ENCODE peak calls at places on chromosomes 7 and 10, in ten cellular contexts. E is right cardiac atrium, H is fibroblast of the aortic adventitia, L is ovary, J is neural progenitor cell, B is brain microvascular endothelial cell, S is fibroblast of pulmonary artery, O is A549, N is GM06990, D is retinal pigment epithelial cell. I is an unnamed sample.

GRCh38 chr7:127673902-127674301 is 21.9 kb downstream of the SND1 start:
- DNase-seq in J (no peak), L (no peak), H (no peak), B (no peak), S (no peak), E (no peak), N (no peak), O (no peak), D (no peak), I (no peak)

GRCh38 chr7:114085592-114086490 is 167.0 kb upstream of the PPP1R3A start:
- DNase-seq in S (peak), D (peak), H (peak), B (peak), O (peak), E (peak), L (peak), N (peak), J (peak), I (peak)

GRCh38 chr7:27435461-27435860 is 192.9 kb downstream of the EVX1 start:
- DNase-seq in N (no peak), H (no peak), S (peak), D (no peak), L (no peak), O (no peak), E (no peak), B (peak), J (no peak), I (no peak)

GRCh38 chr10:95026461-95026860 is 42.8 kb downstream of the CYP2C8 start:
- DNase-seq in H (no peak), B (no peak), L (no peak), O (no peak), N (no peak), J (no peak), D (no peak), S (no peak), E (no peak), I (no peak)

GRCh38 chr7:19773361-19773760 is at the start of gene TMEM196:
- DNase-seq in N (no peak), L (no peak), B (no peak), S (no peak), E (no peak), D (no peak), J (peak), H (no peak), O (no peak), I (no peak)

GRCh38 chr10:52906046-52906445 is 133.5 kb upstream of the MBL2 start:
- DNase-seq in S (no peak), E (no peak), B (no peak), N (no peak), J (no peak), O (no peak), D (no peak), L (no peak), H (no peak), I (peak)

GRCh38 chr10:75102830-75103673 is 8.4 kb upstream of the SAMD8 start:
- DNase-seq in S (no peak), L (no peak), H (no peak), J (no peak), B (no peak), N (no peak), O (no peak), D (no peak), E (no peak), I (no peak)

GRCh38 chr7:49577576-49577975 is 195.9 kb upstream of the VWC2 start:
- DNase-seq in L (no peak), N (no peak), E (no peak), J (no peak), O (no peak), H (no peak), S (no peak), D (no peak), B (no peak), I (no peak)

GRCh38 chr10:48363617-48364355 is 57.3 kb downstream of the MAPK8 start:
- DNase-seq in L (peak), J (peak), O (peak), D (peak), E (no peak), H (peak), S (peak), B (peak), N (peak), I (peak)

GRCh38 chr10:123262456-123262855 is 108.3 kb downstream of the BUB3 start:
- DNase-seq in D (no peak), N (no peak), E (no peak), J (no peak), S (no peak), L (no peak), H (no peak), B (no peak), O (no peak), I (no peak)

GRCh38 chr10:102678842-102679289 is 34.6 kb downstream of the TRIM8 start:
- DNase-seq in L (peak), H (no peak), E (peak), J (peak), O (peak), N (peak), S (peak), B (peak), D (peak), I (no peak)

GRCh38 chr7:4837814-4838625 is 23.8 kb downstream of the PAPOLB start:
- DNase-seq in L (no peak), H (no peak), D (no peak), B (no peak), O (no peak), S (no peak), E (no peak), N (no peak), J (peak), I (no peak)

GRCh38 chr10:77967611-77968022 is 41.1 kb upstream of the DLG5 start:
- DNase-seq in D (no peak), L (no peak), J (peak), E (no peak), H (no peak), N (no peak), B (no peak), S (no peak), O (no peak), I (no peak)

GRCh38 chr7:104137971-104138370 is 69.8 kb downstream of the ORC5 start:
- DNase-seq in S (peak), J (peak), O (no peak), L (no peak), H (peak), E (no peak), B (peak), D (peak), N (no peak), I (peak)

GRCh38 chr10:99304027-99304856 is 24.9 kb upstream of the CNNM1 start:
- DNase-seq in O (peak), N (no peak), B (no peak), H (no peak), E (no peak), J (no peak), L (no peak), S (no peak), D (no peak), I (peak)

GRCh38 chr10:75111367-75111905 is at the start of gene SAMD8:
- DNase-seq in D (peak), L (peak), J (peak), O (peak), S (peak), N (peak), H (peak), E (peak), B (peak), I (peak)

GRCh38 chr7:91556956-91557650 is 292.9 kb downstream of the FZD1 start:
- DNase-seq in N (no peak), O (peak), B (no peak), L (no peak), J (no peak), S (no peak), H (no peak), D (no peak), E (no peak), I (no peak)

GRCh38 chr7:140039896-140040295 is 22.9 kb downstream of the PARP12 start:
- DNase-seq in D (no peak), S (no peak), N (no peak), E (no peak), L (no peak), H (no peak), J (no peak), B (no peak), O (no peak), I (no peak)

GRCh38 chr7:30815016-30815854 is 44.0 kb downstream of the MINDY4 start:
- DNase-seq in B (no peak), S (peak), N (no peak), E (peak), J (no peak), O (no peak), L (no peak), H (peak), D (no peak), I (no peak)

GRCh38 chr10:73812662-73813061 is 1.3 kb upstream of the NDST2 start:
- DNase-seq in D (no peak), B (no peak), N (no peak), E (no peak), S (no peak), L (no peak), J (peak), O (no peak), H (no peak), I (no peak)

GRCh38 chr10:77637474-77637985 is at the start of gene KCNMA1:
- DNase-seq in L (peak), N (peak), S (no peak), J (peak), D (no peak), H (no peak), O (peak), B (peak), E (no peak), I (no peak)

GRCh38 chr10:131658476-131659110 is 242.2 kb upstream of the PPP2R2D start:
- DNase-seq in H (no peak), S (no peak), N (no peak), J (no peak), D (no peak), O (no peak), E (no peak), B (no peak), L (no peak), I (no peak)

GRCh38 chr10:14010083-14010551 is 320.6 kb downstream of the FRMD4A start:
- DNase-seq in D (peak), H (peak), L (no peak), E (no peak), S (peak), J (peak), N (no peak), O (no peak), B (peak), I (no peak)

GRCh38 chr7:143900230-143900766 is 1.7 kb downstream of the TCAF1 start:
- DNase-seq in B (peak), O (no peak), S (no peak), H (no peak), L (no peak), D (no peak), J (peak), N (no peak), E (no peak), I (no peak)

GRCh38 chr7:143896667-143897066 is 5.3 kb downstream of the TCAF1 start:
- DNase-seq in H (no peak), B (no peak), D (no peak), E (no peak), L (no peak), N (no peak), O (no peak), S (no peak), J (no peak), I (no peak)

GRCh38 chr7:143901360-143901709 is 641 bp downstream of the TCAF1 start:
- DNase-seq in S (peak), D (no peak), B (peak), O (no peak), N (no peak), L (peak), J (no peak), H (peak), E (peak), I (no peak)

GRCh38 chr7:143901710-143902587 is at the start of gene TCAF1:
- DNase-seq in S (peak), H (peak), L (peak), J (peak), E (peak), O (peak), D (peak), N (peak), B (peak), I (peak)

GRCh38 chr7:143898810-143899209 is 3.2 kb downstream of the TCAF1 start:
- DNase-seq in J (peak), D (no peak), L (no peak), S (no peak), B (no peak), E (no peak), H (no peak), N (no peak), O (no peak), I (no peak)
- H3K4me3 ChIP-seq in J (no peak), D (no peak), L (no peak), S (no peak), B (no peak), E (no peak), H (no peak), N (no peak), O (no peak), I (no peak)

DNA sequence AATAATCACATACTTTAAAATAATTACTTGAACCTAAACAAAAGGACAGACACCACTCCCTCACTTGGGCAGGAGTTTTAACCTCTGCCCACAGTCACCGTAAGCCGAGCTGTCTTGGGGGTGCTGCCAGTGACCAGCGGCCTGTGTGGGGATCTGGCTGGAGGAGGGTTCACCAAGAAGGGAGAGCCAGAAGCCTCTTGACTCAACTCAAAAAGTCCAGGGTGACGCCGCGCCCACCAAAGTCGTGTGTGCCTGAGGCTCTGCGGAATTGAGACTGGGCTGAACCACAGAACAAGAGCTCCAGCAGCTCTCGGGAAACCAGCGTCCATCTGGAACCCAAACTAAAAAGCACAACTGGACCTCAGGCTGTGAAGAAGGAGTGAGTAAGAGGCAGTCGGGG is 35.8 kb downstream of the ZFAND2A start:
- DNase-seq in B (no peak), E (peak), O (no peak), L (no peak), J (no peak), N (no peak), H (no peak), S (no peak), D (no peak), I (no peak)
- H3K4me3 ChIP-seq in B (peak), E (peak), O (no peak), L (no peak), J (no peak), N (no peak), H (peak), S (peak), D (no peak), I (no peak)

DNA sequence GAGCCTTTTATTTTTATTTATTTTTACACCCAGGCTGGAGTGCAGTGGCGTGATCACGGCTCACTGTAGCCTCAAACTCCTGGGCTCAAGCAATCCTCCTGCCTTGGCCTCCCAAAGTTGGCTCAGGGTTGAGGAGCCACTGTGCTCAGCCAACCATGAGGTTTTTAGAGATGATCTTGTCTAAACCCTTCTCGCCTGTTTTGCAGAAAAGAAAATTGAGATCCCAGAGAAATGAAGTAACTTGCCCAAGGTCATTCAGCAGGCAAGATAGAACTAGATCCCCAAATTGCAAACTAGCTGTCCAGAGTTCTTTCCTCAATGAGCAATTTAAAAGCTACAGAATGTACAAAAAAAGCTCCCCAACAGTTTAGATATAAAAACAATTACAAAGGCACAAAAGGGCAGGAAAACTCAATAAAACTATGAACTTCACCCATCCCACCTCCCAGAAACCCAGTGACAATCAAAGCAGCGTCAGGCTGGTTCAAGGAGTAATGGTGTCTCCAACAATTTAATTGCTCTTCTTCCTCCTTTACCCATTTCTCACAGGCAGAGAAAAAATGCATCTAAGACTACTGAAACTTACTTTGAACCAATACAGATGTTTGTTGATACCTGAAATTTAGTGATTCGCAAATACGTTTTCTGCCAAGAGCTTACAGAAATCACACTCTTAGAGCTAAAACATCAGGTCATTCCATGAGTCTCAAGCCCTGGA is 762 bp downstream of the MYOF start:
- DNase-seq in S (no peak), N (no peak), E (no peak), O (no peak), B (no peak), H (no peak), D (no peak), L (no peak), J (no peak), I (no peak)
- H3K4me3 ChIP-seq in S (peak), N (peak), E (peak), O (peak), B (peak), H (peak), D (peak), L (peak), J (peak), I (peak)

GRCh38 chr10:23886355-23886754 is 322.6 kb upstream of the KIAA1217 start:
- DNase-seq in L (no peak), B (no peak), E (no peak), O (peak), S (no peak), J (peak), D (no peak), H (no peak), N (no peak), I (no peak)
- H3K4me3 ChIP-seq in L (no peak), B (no peak), E (no peak), O (no peak), S (no peak), J (no peak), D (no peak), H (no peak), N (no peak), I (no peak)

DNA sequence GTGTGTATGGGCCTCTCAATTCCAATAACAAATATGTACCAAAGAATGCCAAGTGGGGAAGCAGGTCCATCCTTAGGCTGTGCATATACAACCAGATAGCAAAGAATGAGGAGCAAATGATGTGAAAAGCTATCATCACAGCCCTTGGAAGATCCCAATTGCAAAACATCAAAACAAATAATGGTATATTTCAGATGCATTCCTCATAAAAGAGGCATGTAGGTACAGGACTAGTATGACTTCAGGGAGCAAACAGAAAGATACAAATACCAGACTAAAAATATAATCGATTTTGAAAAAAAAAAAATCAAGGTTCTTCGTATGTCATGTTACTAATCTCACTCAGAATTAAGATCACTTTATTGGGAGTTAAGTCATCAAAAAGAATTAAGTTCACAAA is 18.5 kb upstream of the SPOCK2 start:
- DNase-seq in E (no peak), B (no peak), D (no peak), J (no peak), H (no peak), O (no peak), S (no peak), L (no peak), N (no peak), I (no peak)
- H3K4me3 ChIP-seq in E (no peak), B (no peak), D (no peak), J (no peak), H (no peak), O (no peak), S (no peak), L (no peak), N (no peak), I (no peak)

GRCh38 chr7:77843194-77843593 is 44.6 kb downstream of the PHTF2 start:
- DNase-seq in H (no peak), N (no peak), O (no peak), L (no peak), J (no peak), E (no peak), D (no peak), B (no peak), S (no peak), I (no peak)
- H3K4me3 ChIP-seq in H (no peak), N (no peak), O (no peak), L (no peak), J (no peak), E (no peak), D (no peak), B (no peak), S (no peak), I (no peak)

DNA sequence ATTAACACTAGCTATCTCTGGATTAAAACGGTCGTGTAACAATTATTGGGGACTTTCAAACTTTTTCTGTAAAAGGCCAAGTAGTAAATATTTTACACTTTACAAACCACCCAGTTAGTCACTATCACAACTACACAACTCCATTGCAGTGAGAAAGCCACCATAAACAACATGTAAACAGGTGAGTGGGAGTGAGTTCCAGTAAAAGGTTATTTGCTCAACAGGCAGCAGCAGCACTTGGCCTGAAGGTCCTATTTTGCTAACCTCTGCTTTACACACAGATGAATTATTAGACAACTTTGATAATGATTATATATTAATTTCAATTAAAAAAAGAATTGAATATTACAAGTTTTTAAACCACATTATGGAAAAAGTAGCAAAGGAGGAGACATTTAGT is 15.8 kb upstream of the AGMO start:
- DNase-seq in N (no peak), O (no peak), J (no peak), E (no peak), D (no peak), H (no peak), L (no peak), S (no peak), B (no peak), I (no peak)
- H3K4me3 ChIP-seq in N (no peak), O (no peak), J (no peak), E (no peak), D (no peak), H (no peak), L (no peak), S (no peak), B (no peak), I (no peak)

DNA sequence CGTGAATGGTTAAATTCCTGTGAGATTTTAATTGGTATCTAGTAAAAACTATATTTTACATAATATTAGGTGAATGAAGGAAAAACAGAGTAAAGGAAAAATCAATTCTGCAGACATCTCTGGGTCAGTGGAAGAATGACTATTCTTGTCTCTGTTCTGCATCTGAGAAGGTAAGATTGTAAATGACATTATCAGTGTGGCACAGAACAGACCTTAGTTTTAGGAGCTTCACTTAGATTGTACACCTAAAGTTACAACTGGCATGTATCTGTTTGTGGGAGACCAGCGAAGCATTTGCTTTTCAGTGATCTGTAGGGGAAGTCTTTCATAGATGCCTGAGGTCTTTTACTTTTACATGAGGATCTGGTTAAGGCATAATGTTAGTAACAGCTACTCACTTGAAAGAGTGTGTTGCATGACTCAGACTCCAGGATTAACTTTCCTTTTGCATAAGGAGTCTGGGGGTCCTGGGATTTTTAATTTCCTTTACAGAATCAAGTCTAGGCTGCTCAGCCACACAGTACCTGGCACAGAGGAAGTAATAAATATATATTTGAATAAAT is 56.2 kb downstream of the JMJD1C start:
- DNase-seq in H (peak), N (no peak), E (no peak), J (no peak), B (peak), L (no peak), D (peak), S (peak), O (no peak), I (no peak)
- H3K4me3 ChIP-seq in H (no peak), N (no peak), E (no peak), J (no peak), B (no peak), L (no peak), D (no peak), S (no peak), O (no peak), I (no peak)

I was measured in epithelial cell of proximal tubule.